ENCODE peak calls at places on chromosome 14, in eight cellular contexts. X, O, U, T, C, M, N and A are unnamed samples.

GRCh38 chr14:90559811-90560492 is 163.1 kb downstream of the CALM1 start:
- DNase-seq in T (peak; percentile 48), X (no peak), M (no peak), N (no peak), U (no peak), O (no peak), C (no peak), A (no peak)

GRCh38 chr14:38129192-38129591 is 78.5 kb upstream of the SSTR1 start:
- DNase-seq in N (no peak), O (no peak), X (no peak), T (no peak), C (no peak), M (no peak), U (no peak), A (no peak)

GRCh38 chr14:99943620-99944019 is 121.6 kb upstream of the EVL start:
- DNase-seq in T (no peak), M (no peak), N (no peak), X (no peak), O (no peak), U (no peak), C (no peak), A (no peak)

GRCh38 chr14:99509871-99510555 is 28.8 kb downstream of the CCNK start:
- DNase-seq in O (no peak), U (no peak), C (peak; percentile 60), N (no peak), M (no peak), X (no peak), T (no peak), A (no peak)

GRCh38 chr14:30143617-30144016 is 216.0 kb upstream of the PRKD1 start:
- DNase-seq in U (no peak), C (no peak), N (no peak), M (no peak), X (peak; percentile 14), O (no peak), T (no peak), A (no peak)

GRCh38 chr14:56686416-56686815 is 106.8 kb downstream of the TMEM260 start:
- DNase-seq in O (no peak), U (no peak), N (no peak), M (peak; percentile 45), X (no peak), C (no peak), T (peak; percentile 3), A (no peak)

GRCh38 chr14:76773188-76773885 is 12.1 kb downstream of the VASH1 start:
- DNase-seq in X (peak; percentile 90), T (peak; percentile 34), O (no peak), C (peak; percentile 29), M (peak; percentile 94), U (no peak), N (peak; percentile 26), A (peak; percentile 71)

GRCh38 chr14:58942516-58942915 is 246.0 kb upstream of the DAAM1 start:
- DNase-seq in U (no peak), O (no peak), C (no peak), X (peak; percentile 67), N (no peak), T (no peak), M (peak; percentile 56), A (no peak)

GRCh38 chr14:100617715-100618693 is 30.8 kb upstream of the BEGAIN start:
- DNase-seq in U (no peak), C (no peak), N (no peak), O (no peak), M (no peak), X (peak; percentile 21), T (peak; percentile 26), A (no peak)

GRCh38 chr14:77109656-77110055 is 11.6 kb downstream of the CIPC start:
- DNase-seq in X (no peak), M (no peak), O (no peak), U (no peak), N (no peak), C (no peak), T (no peak), A (no peak)

GRCh38 chr14:83170165-83170564 is 1636.5 kb upstream of the SEL1L start:
- DNase-seq in X (no peak), O (no peak), M (no peak), U (no peak), N (no peak), T (no peak), C (no peak), A (no peak)

GRCh38 chr14:76720382-76720813 is 40.9 kb upstream of the VASH1 start:
- DNase-seq in C (peak; percentile 70), N (no peak), T (peak; percentile 36), O (no peak), U (no peak), M (peak; percentile 63), X (no peak), A (peak; percentile 50)

GRCh38 chr14:63276492-63277342 is 42.0 kb downstream of the GPHB5 start:
- DNase-seq in T (no peak), O (no peak), X (peak; percentile 77), C (no peak), N (no peak), M (peak; percentile 58), U (no peak), A (no peak)

GRCh38 chr14:100278702-100279101 is 27.5 kb downstream of the SLC25A29 start:
- DNase-seq in M (peak; percentile 77), T (peak; percentile 36), N (no peak), X (peak; percentile 69), C (no peak), U (no peak), O (no peak), A (no peak)

GRCh38 chr14:94036328-94037167 is 10.4 kb downstream of the OTUB2 start:
- DNase-seq in U (peak; percentile 69), O (no peak), T (peak; percentile 82), C (no peak), X (peak; percentile 67), N (peak; percentile 67), M (peak; percentile 76), A (peak; percentile 73)

GRCh38 chr14:69528143-69528542 is 43.6 kb downstream of the PLEKHD1 start:
- DNase-seq in U (no peak), M (no peak), X (no peak), N (no peak), O (no peak), C (no peak), T (no peak), A (no peak)

GRCh38 chr14:50320279-50320678 is 8.2 kb downstream of the DMAC2L start:
- DNase-seq in T (peak; percentile 57), U (no peak), N (no peak), X (peak; percentile 92), O (no peak), C (no peak), M (peak; percentile 59), A (no peak)

GRCh38 chr14:63852271-63852816 is 460 bp upstream of the SYNE2 start:
- DNase-seq in N (no peak), U (no peak), C (no peak), X (peak; percentile 45), O (no peak), T (no peak), M (no peak), A (no peak)